ENCODE peak calls at places on chromosomes 4 and X, in ten cellular contexts. One of them, this sample, is unnamed. For H3K4me1, the result is how much of the 10 kb centered on the place peaks cover.

GRCh38 chr4:159289682-159290081 is 186.8 kb downstream of the RAPGEF2 start:
- DNase-seq in body of pancreas: no peak
- DNase-seq in pancreas: no peak
- DNase-seq in gastrocnemius medialis: no peak
- DNase-seq in heart left ventricle: no peak
- DNase-seq in esophagus muscularis mucosa: no peak
- DNase-seq in foreskin keratinocyte: no peak
- DNase-seq in right cardiac atrium: no peak
- DNase-seq in uterus: no peak
- DNase-seq in right atrium auricular region: no peak
- DNase-seq in this sample: no peak

GRCh38 chrX:103556941-103557340 is 28.4 kb upstream of the TCEAL4 start:
- DNase-seq in body of pancreas: no peak
- DNase-seq in pancreas: no peak
- DNase-seq in gastrocnemius medialis: no peak
- DNase-seq in heart left ventricle: no peak
- DNase-seq in esophagus muscularis mucosa: no peak
- DNase-seq in foreskin keratinocyte: no peak
- DNase-seq in right cardiac atrium: no peak
- DNase-seq in uterus: no peak
- DNase-seq in right atrium auricular region: no peak
- DNase-seq in this sample: no peak

GRCh38 chr4:71498002-71498401 is 159.2 kb downstream of the SLC4A4 start:
- DNase-seq in body of pancreas: no peak
- DNase-seq in pancreas: no peak
- DNase-seq in gastrocnemius medialis: no peak
- DNase-seq in heart left ventricle: no peak
- DNase-seq in esophagus muscularis mucosa: no peak
- DNase-seq in foreskin keratinocyte: no peak
- DNase-seq in right cardiac atrium: no peak
- DNase-seq in uterus: no peak
- DNase-seq in right atrium auricular region: no peak
- DNase-seq in this sample: no peak

GRCh38 chr4:8401665-8402064 is 38.9 kb downstream of the ACOX3 start:
- DNase-seq in body of pancreas: no peak
- DNase-seq in pancreas: no peak
- DNase-seq in gastrocnemius medialis: no peak
- DNase-seq in heart left ventricle: no peak
- DNase-seq in esophagus muscularis mucosa: no peak
- DNase-seq in foreskin keratinocyte: no peak
- DNase-seq in right cardiac atrium: peak
- DNase-seq in uterus: no peak
- DNase-seq in right atrium auricular region: no peak
- DNase-seq in this sample: no peak

GRCh38 chr4:53365121-53365485 is 758 bp downstream of the SCFD2 start:
- DNase-seq in body of pancreas: peak
- DNase-seq in pancreas: no peak
- DNase-seq in gastrocnemius medialis: no peak
- DNase-seq in heart left ventricle: no peak
- DNase-seq in esophagus muscularis mucosa: no peak
- DNase-seq in foreskin keratinocyte: peak
- DNase-seq in right cardiac atrium: no peak
- DNase-seq in uterus: no peak
- DNase-seq in right atrium auricular region: no peak
- DNase-seq in this sample: no peak

GRCh38 chr4:62057060-62057459 is 856.9 kb downstream of the ADGRL3 start:
- DNase-seq in body of pancreas: no peak
- DNase-seq in pancreas: no peak
- DNase-seq in gastrocnemius medialis: no peak
- DNase-seq in heart left ventricle: no peak
- DNase-seq in esophagus muscularis mucosa: no peak
- DNase-seq in foreskin keratinocyte: no peak
- DNase-seq in right cardiac atrium: no peak
- DNase-seq in uterus: no peak
- DNase-seq in right atrium auricular region: no peak
- DNase-seq in this sample: no peak

GRCh38 chr4:112225157-112225556 is 6.4 kb upstream of the AP1AR start:
- DNase-seq in body of pancreas: no peak
- DNase-seq in pancreas: no peak
- DNase-seq in gastrocnemius medialis: no peak
- DNase-seq in heart left ventricle: no peak
- DNase-seq in esophagus muscularis mucosa: no peak
- DNase-seq in foreskin keratinocyte: no peak
- DNase-seq in right cardiac atrium: no peak
- DNase-seq in uterus: no peak
- DNase-seq in right atrium auricular region: no peak
- DNase-seq in this sample: no peak

GRCh38 chr4:39526283-39526682 is 956 bp downstream of the UGDH start:
- DNase-seq in body of pancreas: no peak
- DNase-seq in pancreas: no peak
- DNase-seq in gastrocnemius medialis: no peak
- DNase-seq in heart left ventricle: no peak
- DNase-seq in esophagus muscularis mucosa: no peak
- DNase-seq in foreskin keratinocyte: no peak
- DNase-seq in right cardiac atrium: no peak
- DNase-seq in uterus: no peak
- DNase-seq in right atrium auricular region: no peak
- DNase-seq in this sample: no peak

GRCh38 chrX:129925305-129926092 is 19.5 kb downstream of the UTP14A start:
- DNase-seq in body of pancreas: peak
- DNase-seq in pancreas: no peak
- DNase-seq in gastrocnemius medialis: peak
- DNase-seq in heart left ventricle: peak
- DNase-seq in esophagus muscularis mucosa: no peak
- DNase-seq in foreskin keratinocyte: peak
- DNase-seq in right cardiac atrium: peak
- DNase-seq in uterus: peak
- DNase-seq in right atrium auricular region: peak
- DNase-seq in this sample: no peak

GRCh38 chrX:19571708-19572107 is 56.4 kb upstream of the MAP3K15 start:
- DNase-seq in body of pancreas: no peak
- DNase-seq in pancreas: no peak
- DNase-seq in gastrocnemius medialis: no peak
- DNase-seq in heart left ventricle: no peak
- DNase-seq in esophagus muscularis mucosa: no peak
- DNase-seq in foreskin keratinocyte: no peak
- DNase-seq in right cardiac atrium: no peak
- DNase-seq in uterus: no peak
- DNase-seq in right atrium auricular region: no peak
- DNase-seq in this sample: no peak

GRCh38 chr4:5371415-5372190 is 320.3 kb downstream of the STK32B start:
- DNase-seq in body of pancreas: no peak
- DNase-seq in pancreas: no peak
- DNase-seq in gastrocnemius medialis: no peak
- DNase-seq in heart left ventricle: no peak
- DNase-seq in esophagus muscularis mucosa: no peak
- DNase-seq in foreskin keratinocyte: peak
- DNase-seq in right cardiac atrium: no peak
- DNase-seq in uterus: no peak
- DNase-seq in right atrium auricular region: peak
- DNase-seq in this sample: no peak

GRCh38 chr4:88144048-88144447 is 14.4 kb downstream of the ABCG2 start:
- DNase-seq in body of pancreas: no peak
- DNase-seq in pancreas: no peak
- DNase-seq in gastrocnemius medialis: no peak
- DNase-seq in heart left ventricle: no peak
- DNase-seq in esophagus muscularis mucosa: no peak
- DNase-seq in foreskin keratinocyte: no peak
- DNase-seq in right cardiac atrium: no peak
- DNase-seq in uterus: no peak
- DNase-seq in right atrium auricular region: no peak
- DNase-seq in this sample: no peak

DNA sequence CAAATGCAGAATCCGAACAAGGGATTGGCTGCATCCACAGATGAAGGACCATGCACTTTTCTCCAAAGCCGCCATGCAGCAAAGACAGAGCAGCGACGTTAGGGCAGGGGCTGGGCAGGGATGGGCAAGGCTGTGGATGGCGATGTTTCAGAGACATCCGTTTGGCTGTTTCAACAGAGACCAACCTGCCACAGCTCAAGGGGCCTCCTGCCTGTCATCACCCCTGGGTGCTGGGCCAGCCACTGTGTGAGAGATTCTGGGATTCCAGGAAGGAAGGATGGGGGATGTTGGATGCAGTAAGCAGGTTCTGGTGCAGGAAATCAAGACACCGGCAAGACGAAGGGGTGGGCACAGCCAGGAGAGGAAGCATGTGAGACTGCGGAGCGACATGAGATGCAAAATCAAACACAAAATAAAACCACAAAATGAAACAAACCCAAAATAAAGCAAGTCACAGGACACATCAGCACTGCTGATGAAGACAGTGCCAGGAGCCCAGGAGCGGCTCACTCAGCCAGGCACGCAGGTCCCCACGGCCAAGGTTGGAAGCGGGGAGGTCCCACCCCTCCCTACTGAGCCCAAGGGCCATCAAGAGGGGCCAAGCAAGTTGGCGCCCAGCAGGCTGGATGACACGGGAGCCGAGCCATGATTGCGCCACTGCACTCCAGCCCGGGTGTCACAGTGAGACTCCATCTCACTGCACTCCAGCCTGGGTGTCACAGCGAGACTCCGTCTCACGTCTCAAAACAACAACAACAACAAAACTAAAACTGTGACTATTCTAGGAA is 68.1 kb downstream of the FAM53A start:
- DNase-seq in body of pancreas: no peak
- DNase-seq in pancreas: no peak
- DNase-seq in gastrocnemius medialis: peak
- DNase-seq in heart left ventricle: no peak
- DNase-seq in esophagus muscularis mucosa: no peak
- DNase-seq in foreskin keratinocyte: no peak
- DNase-seq in right cardiac atrium: peak
- DNase-seq in uterus: no peak
- DNase-seq in right atrium auricular region: peak
- DNase-seq in this sample: no peak
- H3K4me1 ChIP-seq in body of pancreas: under half
- H3K4me1 ChIP-seq in pancreas: under half
- H3K4me1 ChIP-seq in gastrocnemius medialis: under half
- H3K4me1 ChIP-seq in heart left ventricle: under half
- H3K4me1 ChIP-seq in esophagus muscularis mucosa: under half
- H3K4me1 ChIP-seq in foreskin keratinocyte: under half
- H3K4me1 ChIP-seq in right cardiac atrium: under half
- H3K4me1 ChIP-seq in uterus: under half
- H3K4me1 ChIP-seq in right atrium auricular region: under half
- H3K4me1 ChIP-seq in this sample: under half

GRCh38 chrX:39771089-39771488 is 326.7 kb downstream of the BCOR start:
- DNase-seq in body of pancreas: no peak
- DNase-seq in pancreas: no peak
- DNase-seq in gastrocnemius medialis: no peak
- DNase-seq in heart left ventricle: no peak
- DNase-seq in esophagus muscularis mucosa: no peak
- DNase-seq in foreskin keratinocyte: no peak
- DNase-seq in right cardiac atrium: no peak
- DNase-seq in uterus: no peak
- DNase-seq in right atrium auricular region: no peak
- DNase-seq in this sample: no peak

GRCh38 chrX:39773923-39774803 is 323.6 kb downstream of the BCOR start:
- DNase-seq in body of pancreas: peak
- DNase-seq in pancreas: no peak
- DNase-seq in gastrocnemius medialis: no peak
- DNase-seq in heart left ventricle: no peak
- DNase-seq in esophagus muscularis mucosa: no peak
- DNase-seq in foreskin keratinocyte: no peak
- DNase-seq in right cardiac atrium: no peak
- DNase-seq in uterus: no peak
- DNase-seq in right atrium auricular region: no peak
- DNase-seq in this sample: no peak

GRCh38 chrX:39769748-39770147 is 328.0 kb downstream of the BCOR start:
- DNase-seq in body of pancreas: no peak
- DNase-seq in pancreas: no peak
- DNase-seq in gastrocnemius medialis: no peak
- DNase-seq in heart left ventricle: no peak
- DNase-seq in esophagus muscularis mucosa: no peak
- DNase-seq in foreskin keratinocyte: no peak
- DNase-seq in right cardiac atrium: no peak
- DNase-seq in uterus: no peak
- DNase-seq in right atrium auricular region: no peak
- DNase-seq in this sample: no peak

GRCh38 chrX:39773150-39773549 is 324.6 kb downstream of the BCOR start:
- DNase-seq in body of pancreas: no peak
- DNase-seq in pancreas: no peak
- DNase-seq in gastrocnemius medialis: no peak
- DNase-seq in heart left ventricle: no peak
- DNase-seq in esophagus muscularis mucosa: no peak
- DNase-seq in foreskin keratinocyte: no peak
- DNase-seq in right cardiac atrium: no peak
- DNase-seq in uterus: no peak
- DNase-seq in right atrium auricular region: no peak
- DNase-seq in this sample: no peak

GRCh38 chrX:39772057-39772832 is 325.5 kb downstream of the BCOR start:
- DNase-seq in body of pancreas: peak
- DNase-seq in pancreas: no peak
- DNase-seq in gastrocnemius medialis: peak
- DNase-seq in heart left ventricle: no peak
- DNase-seq in esophagus muscularis mucosa: no peak
- DNase-seq in foreskin keratinocyte: no peak
- DNase-seq in right cardiac atrium: peak
- DNase-seq in uterus: no peak
- DNase-seq in right atrium auricular region: no peak
- DNase-seq in this sample: no peak
- H3K4me1 ChIP-seq in body of pancreas: under half
- H3K4me1 ChIP-seq in pancreas: under half
- H3K4me1 ChIP-seq in gastrocnemius medialis: under half
- H3K4me1 ChIP-seq in heart left ventricle: under half
- H3K4me1 ChIP-seq in esophagus muscularis mucosa: under half
- H3K4me1 ChIP-seq in foreskin keratinocyte: under half
- H3K4me1 ChIP-seq in right cardiac atrium: under half
- H3K4me1 ChIP-seq in uterus: under half
- H3K4me1 ChIP-seq in right atrium auricular region: under half
- H3K4me1 ChIP-seq in this sample: under half

DNA sequence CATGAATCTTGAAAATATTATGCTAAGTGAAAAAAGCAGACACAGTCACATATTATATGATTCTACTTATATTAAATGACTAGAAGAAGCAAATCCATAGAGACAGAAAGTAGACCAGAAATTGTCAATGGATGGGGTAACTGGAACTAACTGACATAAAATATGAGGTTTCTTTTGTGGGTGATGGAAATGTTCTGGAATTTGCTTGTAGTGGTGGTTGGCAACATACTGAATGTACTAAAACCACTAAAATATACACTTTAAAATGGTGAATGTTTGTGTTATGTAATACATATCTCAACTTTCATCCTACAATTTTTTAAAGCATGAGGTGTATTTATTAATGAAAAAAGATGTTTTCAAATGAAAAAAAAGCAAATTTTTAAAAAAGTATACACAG is 14.7 kb downstream of the CNOT6L start:
- DNase-seq in body of pancreas: no peak
- DNase-seq in pancreas: no peak
- DNase-seq in gastrocnemius medialis: no peak
- DNase-seq in heart left ventricle: no peak
- DNase-seq in esophagus muscularis mucosa: no peak
- DNase-seq in foreskin keratinocyte: no peak
- DNase-seq in right cardiac atrium: no peak
- DNase-seq in uterus: no peak
- DNase-seq in right atrium auricular region: no peak
- DNase-seq in this sample: no peak
- H3K4me1 ChIP-seq in body of pancreas: under half
- H3K4me1 ChIP-seq in pancreas: under half
- H3K4me1 ChIP-seq in gastrocnemius medialis: half or more
- H3K4me1 ChIP-seq in heart left ventricle: under half
- H3K4me1 ChIP-seq in esophagus muscularis mucosa: half or more
- H3K4me1 ChIP-seq in foreskin keratinocyte: under half
- H3K4me1 ChIP-seq in right cardiac atrium: under half
- H3K4me1 ChIP-seq in uterus: under half
- H3K4me1 ChIP-seq in right atrium auricular region: under half
- H3K4me1 ChIP-seq in this sample: under half

GRCh38 chr4:76272999-76273398 is 21.5 kb downstream of the FAM47E start:
- DNase-seq in body of pancreas: no peak
- DNase-seq in pancreas: no peak
- DNase-seq in gastrocnemius medialis: no peak
- DNase-seq in heart left ventricle: no peak
- DNase-seq in esophagus muscularis mucosa: no peak
- DNase-seq in foreskin keratinocyte: no peak
- DNase-seq in right cardiac atrium: no peak
- DNase-seq in uterus: no peak
- DNase-seq in right atrium auricular region: no peak
- DNase-seq in this sample: no peak
- H3K4me1 ChIP-seq in body of pancreas: under half
- H3K4me1 ChIP-seq in pancreas: under half
- H3K4me1 ChIP-seq in gastrocnemius medialis: under half
- H3K4me1 ChIP-seq in heart left ventricle: under half
- H3K4me1 ChIP-seq in esophagus muscularis mucosa: under half
- H3K4me1 ChIP-seq in foreskin keratinocyte: under half
- H3K4me1 ChIP-seq in right cardiac atrium: under half
- H3K4me1 ChIP-seq in uterus: under half
- H3K4me1 ChIP-seq in right atrium auricular region: under half
- H3K4me1 ChIP-seq in this sample: under half